ENCODE peak calls at places on chromosomes 5 and 9, in five cellular contexts. One of them, this sample, is unnamed.

GRCh38 chr5:52989781-52990530 is 804 bp downstream of the ITGA2 start:
- DNase-seq in fibroblast of the aortic adventitia: peak
- DNase-seq in iPS DF 6.9: no peak
- DNase-seq in CD8-positive, alpha-beta T cell: peak
- DNase-seq in right cardiac atrium: peak
- DNase-seq in this sample: peak

GRCh38 chr9:136276716-136277115 is 27.2 kb downstream of the CCDC187 start:
- DNase-seq in fibroblast of the aortic adventitia: no peak
- DNase-seq in right cardiac atrium: no peak
- DNase-seq in CD8-positive, alpha-beta T cell: no peak
- DNase-seq in iPS DF 6.9: no peak
- DNase-seq in this sample: no peak

GRCh38 chr9:136981588-136982231 is 1.1 kb upstream of the LCNL1 start:
- DNase-seq in fibroblast of the aortic adventitia: no peak
- DNase-seq in right cardiac atrium: peak
- DNase-seq in iPS DF 6.9: no peak
- DNase-seq in CD8-positive, alpha-beta T cell: no peak
- DNase-seq in this sample: no peak

GRCh38 chr5:169153405-169153804 is 147.5 kb downstream of the SLIT3 start:
- DNase-seq in iPS DF 6.9: no peak
- DNase-seq in CD8-positive, alpha-beta T cell: no peak
- DNase-seq in fibroblast of the aortic adventitia: peak
- DNase-seq in right cardiac atrium: no peak
- DNase-seq in this sample: no peak

GRCh38 chr9:133944746-133945135 is 47.4 kb downstream of the VAV2 start:
- DNase-seq in right cardiac atrium: peak
- DNase-seq in CD8-positive, alpha-beta T cell: no peak
- DNase-seq in iPS DF 6.9: no peak
- DNase-seq in fibroblast of the aortic adventitia: peak
- DNase-seq in this sample: peak

GRCh38 chr9:95313010-95313498 is 4.5 kb downstream of the FANCC start:
- DNase-seq in iPS DF 6.9: peak
- DNase-seq in right cardiac atrium: peak
- DNase-seq in CD8-positive, alpha-beta T cell: no peak
- DNase-seq in fibroblast of the aortic adventitia: peak
- DNase-seq in this sample: peak

GRCh38 chr9:133774799-133775198 is 36.6 kb upstream of the SARDH start:
- DNase-seq in right cardiac atrium: peak
- DNase-seq in iPS DF 6.9: no peak
- DNase-seq in CD8-positive, alpha-beta T cell: no peak
- DNase-seq in fibroblast of the aortic adventitia: no peak
- DNase-seq in this sample: no peak

GRCh38 chr9:18720691-18721090 is 246.7 kb downstream of the ADAMTSL1 start:
- DNase-seq in right cardiac atrium: no peak
- DNase-seq in CD8-positive, alpha-beta T cell: no peak
- DNase-seq in iPS DF 6.9: no peak
- DNase-seq in fibroblast of the aortic adventitia: peak
- DNase-seq in this sample: peak

GRCh38 chr5:74632947-74633356 is 7.6 kb downstream of the ENC1 start:
- DNase-seq in iPS DF 6.9: no peak
- DNase-seq in fibroblast of the aortic adventitia: peak
- DNase-seq in CD8-positive, alpha-beta T cell: no peak
- DNase-seq in right cardiac atrium: no peak
- DNase-seq in this sample: peak

GRCh38 chr5:9653811-9654210 is 23.7 kb upstream of the TAS2R1 start:
- DNase-seq in right cardiac atrium: peak
- DNase-seq in iPS DF 6.9: no peak
- DNase-seq in fibroblast of the aortic adventitia: peak
- DNase-seq in CD8-positive, alpha-beta T cell: no peak
- DNase-seq in this sample: peak

GRCh38 chr9:101018391-101018990 is 10.0 kb upstream of the PLPPR1 start:
- DNase-seq in CD8-positive, alpha-beta T cell: no peak
- DNase-seq in iPS DF 6.9: no peak
- DNase-seq in right cardiac atrium: no peak
- DNase-seq in fibroblast of the aortic adventitia: no peak
- DNase-seq in this sample: no peak

GRCh38 chr5:76546497-76547102 is 76.6 kb downstream of the F2RL2 start:
- DNase-seq in right cardiac atrium: no peak
- DNase-seq in fibroblast of the aortic adventitia: no peak
- DNase-seq in CD8-positive, alpha-beta T cell: no peak
- DNase-seq in iPS DF 6.9: no peak
- DNase-seq in this sample: no peak
- H3K4me3 ChIP-seq in right cardiac atrium: no peak
- H3K4me3 ChIP-seq in fibroblast of the aortic adventitia: no peak
- H3K4me3 ChIP-seq in CD8-positive, alpha-beta T cell: peak
- H3K4me3 ChIP-seq in iPS DF 6.9: no peak
- H3K4me3 ChIP-seq in this sample: no peak

GRCh38 chr5:65479527-65479926 is 2.2 kb downstream of the ADAMTS6 start:
- DNase-seq in right cardiac atrium: no peak
- DNase-seq in iPS DF 6.9: no peak
- DNase-seq in fibroblast of the aortic adventitia: peak
- DNase-seq in CD8-positive, alpha-beta T cell: no peak
- DNase-seq in this sample: no peak
- H3K4me3 ChIP-seq in right cardiac atrium: no peak
- H3K4me3 ChIP-seq in iPS DF 6.9: no peak
- H3K4me3 ChIP-seq in fibroblast of the aortic adventitia: peak
- H3K4me3 ChIP-seq in CD8-positive, alpha-beta T cell: peak
- H3K4me3 ChIP-seq in this sample: peak

GRCh38 chr9:121871431-121872025 is 220.1 kb downstream of the DAB2IP start:
- DNase-seq in right cardiac atrium: no peak
- DNase-seq in CD8-positive, alpha-beta T cell: no peak
- DNase-seq in iPS DF 6.9: no peak
- DNase-seq in fibroblast of the aortic adventitia: peak
- DNase-seq in this sample: peak
- H3K4me3 ChIP-seq in right cardiac atrium: no peak
- H3K4me3 ChIP-seq in CD8-positive, alpha-beta T cell: no peak
- H3K4me3 ChIP-seq in iPS DF 6.9: no peak
- H3K4me3 ChIP-seq in fibroblast of the aortic adventitia: no peak
- H3K4me3 ChIP-seq in this sample: no peak

DNA sequence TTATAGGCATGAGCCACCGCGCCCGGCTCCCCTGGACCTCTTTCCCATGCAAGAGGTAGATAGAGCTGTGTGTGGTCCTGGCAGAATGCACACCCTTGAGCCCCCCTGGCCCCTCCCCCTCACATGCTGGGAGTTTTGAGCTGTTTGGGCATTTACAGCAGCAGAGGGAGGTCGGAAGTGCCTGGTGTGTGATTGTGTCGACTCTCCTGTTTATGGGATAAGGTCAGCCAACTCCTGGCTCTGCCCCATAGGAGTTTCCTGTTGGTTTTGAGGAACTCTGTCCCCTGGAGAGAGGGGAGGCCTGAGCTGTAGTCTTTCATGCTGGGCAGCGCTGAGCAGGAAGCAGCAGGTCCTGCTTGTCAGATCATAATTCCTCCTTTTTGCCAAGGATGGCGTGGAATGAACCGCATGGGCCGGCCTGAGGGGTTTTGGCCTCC is 6.0 kb downstream of the LRRC8A start:
- DNase-seq in iPS DF 6.9: no peak
- DNase-seq in right cardiac atrium: no peak
- DNase-seq in fibroblast of the aortic adventitia: peak
- DNase-seq in CD8-positive, alpha-beta T cell: no peak
- DNase-seq in this sample: peak
- H3K4me3 ChIP-seq in iPS DF 6.9: no peak
- H3K4me3 ChIP-seq in right cardiac atrium: no peak
- H3K4me3 ChIP-seq in fibroblast of the aortic adventitia: no peak
- H3K4me3 ChIP-seq in CD8-positive, alpha-beta T cell: no peak
- H3K4me3 ChIP-seq in this sample: no peak